ENCODE peak calls at places on chromosomes 1 and 21, in four cellular contexts. L is left ventricle myocardium inferior, I is aorta, J is ELR. W is an unnamed sample.
A peak's percentile ranks its signal among the peaks of the same experiment; 100 is the strongest.

GRCh38 chr1:3456449-3456963 is 2.0 kb downstream of the ARHGEF16 start:
- DNase-seq in L (no peak), I (peak; percentile 44), J (no peak), W (no peak)

GRCh38 chr1:206909167-206909882 is 12.1 kb downstream of the IL24 start:
- DNase-seq in I (peak; percentile 57), L (peak; percentile 48), J (peak; percentile 56), W (peak; percentile 67)

GRCh38 chr1:30104551-30104950 is 618.8 kb downstream of the MATN1 start:
- DNase-seq in L (no peak), I (no peak), J (no peak), W (no peak)

GRCh38 chr1:19743793-19744192 is 55.9 kb downstream of the TMCO4 start:
- DNase-seq in J (no peak), L (no peak), I (no peak), W (no peak)

GRCh38 chr1:245079021-245079609 is 75.7 kb upstream of the KIF26B start:
- DNase-seq in L (no peak), J (peak; percentile 69), I (no peak), W (peak; percentile 55)

GRCh38 chr1:207064546-207064945 is 11.5 kb downstream of the PFKFB2 start:
- DNase-seq in L (peak; percentile 54), I (no peak), J (no peak), W (no peak)

GRCh38 chr1:184610872-184611614 is 143.6 kb downstream of the EDEM3 start:
- DNase-seq in I (no peak), L (peak; percentile 38), J (no peak), W (no peak)

GRCh38 chr1:227913969-227914791 is 33.6 kb downstream of the WNT9A start:
- DNase-seq in J (no peak), I (no peak), L (no peak), W (no peak)

GRCh38 chr1:28887418-28887834 is 26.9 kb upstream of the EPB41 start:
- DNase-seq in J (no peak), L (peak; percentile 18), I (peak; percentile 60), W (no peak)

GRCh38 chr1:201933840-201934430 is 12.4 kb downstream of the LMOD1 start:
- DNase-seq in J (peak; percentile 49), L (no peak), I (no peak), W (peak; percentile 77)

GRCh38 chr1:100921110-100921706 is 25.3 kb downstream of the SLC30A7 start:
- DNase-seq in I (no peak), J (peak; percentile 74), L (no peak), W (peak; percentile 52)

GRCh38 chr1:222861057-222861456 is 46.2 kb downstream of the DISP1 start:
- DNase-seq in L (no peak), J (no peak), I (no peak), W (no peak)

GRCh38 chr1:150973826-150974579 is 632 bp downstream of the CERS2 start:
- DNase-seq in J (peak; percentile 51), I (peak; percentile 68), L (peak; percentile 33), W (peak; percentile 31)

GRCh38 chr21:31398574-31398973 is 54.5 kb upstream of the TIAM1 start:
- DNase-seq in J (no peak), L (no peak), I (no peak), W (no peak)

GRCh38 chr1:221900678-221901077 is 158.8 kb upstream of the DUSP10 start:
- DNase-seq in L (no peak), J (no peak), I (no peak), W (no peak)

GRCh38 chr1:19347538-19348177 is 35.5 kb downstream of the SLC66A1 start:
- DNase-seq in J (no peak), I (no peak), L (no peak), W (no peak)

GRCh38 chr1:145962157-145963102 is 1.9 kb downstream of the ANKRD34A start:
- DNase-seq in J (peak; percentile 51), I (peak; percentile 57), L (peak; percentile 46), W (peak; percentile 43)

GRCh38 chr21:43904316-43904925 is 39.4 kb downstream of the AGPAT3 start:
- DNase-seq in J (no peak), L (no peak), I (peak; percentile 33), W (no peak)

GRCh38 chr1:68470388-68470970 is 20.7 kb upstream of the RPE65 start:
- DNase-seq in I (no peak), L (no peak), J (peak; percentile 53), W (peak; percentile 18)

GRCh38 chr1:154404984-154405761 is at the start of gene IL6R:
- DNase-seq in L (peak; percentile 94), I (peak; percentile 97), J (peak; percentile 94), W (peak; percentile 96)

GRCh38 chr1:237851209-237851845 is 39.4 kb downstream of the ZP4 start:
- DNase-seq in J (peak; percentile 74), L (no peak), I (no peak), W (peak; percentile 45)

GRCh38 chr1:3069491-3070303 is 694 bp downstream of the PRDM16 start:
- DNase-seq in I (peak; percentile 64), L (peak; percentile 36), J (peak; percentile 4), W (peak; percentile 52)

GRCh38 chr1:22044690-22045420 is 7.7 kb upstream of the CDC42 start:
- DNase-seq in I (no peak), J (peak; percentile 74), L (no peak), W (peak; percentile 87)

GRCh38 chr21:37531402-37532042 is 164.9 kb downstream of the DYRK1A start:
- DNase-seq in J (no peak), I (peak; percentile 66), L (peak; percentile 75), W (no peak)